ENCODE peak calls at places on chromosomes 12 and 14, in four cellular contexts. W is coronary artery, Z is astrocyte of the spinal cord, K is astrocyte of the cerebellum. J is an unnamed sample.

GRCh38 chr12:130920711-130921381 is 32.9 kb upstream of the ADGRD1 start:
- DNase-seq in W (peak), Z (no peak), K (no peak), J (no peak)

GRCh38 chr12:55718650-55719275 is 1.4 kb upstream of the RDH5 start:
- DNase-seq in W (no peak), Z (no peak), K (no peak), J (no peak)

GRCh38 chr12:51174501-51174900 is 1.6 kb upstream of the TFCP2 start:
- DNase-seq in W (no peak), Z (no peak), K (no peak), J (no peak)

GRCh38 chr14:65910108-65910507 is 497.6 kb downstream of the FUT8 start:
- DNase-seq in W (no peak), Z (peak), K (peak), J (no peak)

GRCh38 chr12:78863482-78864427 is 819 bp upstream of the SYT1 start:
- DNase-seq in W (no peak), Z (peak), K (peak), J (no peak)

GRCh38 chr12:2035421-2036080 is 17.2 kb upstream of the CACNA1C start:
- DNase-seq in W (no peak), Z (no peak), K (no peak), J (no peak)

GRCh38 chr12:110813298-110813697 is 33.5 kb upstream of the CCDC63 start:
- DNase-seq in W (no peak), Z (no peak), K (no peak), J (no peak)

GRCh38 chr14:76311410-76311758 is 64.6 kb upstream of the ESRRB start:
- DNase-seq in W (peak), Z (no peak), K (no peak), J (no peak)

GRCh38 chr12:118355838-118356237 is 16.9 kb downstream of the TAOK3 start:
- DNase-seq in W (no peak), Z (no peak), K (no peak), J (no peak)

GRCh38 chr14:72808564-72808963 is 85.3 kb downstream of the DPF3 start:
- DNase-seq in W (no peak), Z (peak), K (peak), J (no peak)

GRCh38 chr14:81127785-81128184 is 93.0 kb downstream of the GTF2A1 start:
- DNase-seq in W (no peak), Z (peak), K (no peak), J (no peak)

GRCh38 chr14:60721331-60722162 is 2.6 kb downstream of the SIX4 start:
- DNase-seq in W (peak), Z (peak), K (no peak), J (peak)

GRCh38 chr12:58176296-58176869 is 235.0 kb downstream of the ATP23 start:
- DNase-seq in W (no peak), Z (peak), K (no peak), J (no peak)

GRCh38 chr12:127943481-127944210 is 323.3 kb upstream of the TMEM132C start:
- DNase-seq in W (no peak), Z (no peak), K (no peak), J (no peak)

DNA sequence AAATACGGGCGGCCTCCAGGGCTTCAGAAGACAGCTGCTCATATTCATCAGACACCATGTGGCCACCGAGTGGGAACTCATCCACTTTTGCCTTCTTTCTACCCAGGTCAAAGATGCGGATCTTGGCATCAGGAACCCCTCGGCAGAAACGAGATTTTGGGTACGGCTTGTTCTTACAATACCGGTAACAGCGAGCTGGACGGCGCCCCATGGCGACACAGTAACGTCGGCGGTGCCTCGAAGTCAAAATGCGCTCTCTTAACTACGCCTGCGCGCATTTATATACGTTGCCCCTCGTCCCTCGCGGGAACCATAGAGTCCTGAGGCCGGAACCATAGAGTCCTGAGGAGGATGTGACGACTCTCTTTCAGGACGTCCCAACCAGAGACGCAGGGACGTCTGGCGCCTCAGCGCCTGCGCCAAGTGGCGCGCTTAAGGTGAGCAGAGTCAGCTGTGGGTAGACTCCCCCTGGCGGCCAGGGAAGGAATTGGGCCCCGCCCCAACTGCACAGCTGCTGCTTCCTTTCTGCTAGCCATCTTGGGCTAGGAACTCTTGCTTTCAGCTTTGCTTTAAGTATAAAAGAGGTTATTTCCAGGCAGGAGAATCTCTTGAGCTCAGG is at the start of gene RPL10L:
- DNase-seq in W (no peak), Z (no peak), K (no peak), J (no peak)
- TF ChIP-seq CTCF in W (no peak), Z (no peak), K (no peak), J (peak)

GRCh38 chr14:99055816-99056215 is 216.2 kb downstream of the BCL11B start:
- DNase-seq in W (peak), Z (no peak), K (no peak), J (no peak)
- TF ChIP-seq CTCF in W (no peak), Z (no peak), K (no peak), J (no peak)

DNA sequence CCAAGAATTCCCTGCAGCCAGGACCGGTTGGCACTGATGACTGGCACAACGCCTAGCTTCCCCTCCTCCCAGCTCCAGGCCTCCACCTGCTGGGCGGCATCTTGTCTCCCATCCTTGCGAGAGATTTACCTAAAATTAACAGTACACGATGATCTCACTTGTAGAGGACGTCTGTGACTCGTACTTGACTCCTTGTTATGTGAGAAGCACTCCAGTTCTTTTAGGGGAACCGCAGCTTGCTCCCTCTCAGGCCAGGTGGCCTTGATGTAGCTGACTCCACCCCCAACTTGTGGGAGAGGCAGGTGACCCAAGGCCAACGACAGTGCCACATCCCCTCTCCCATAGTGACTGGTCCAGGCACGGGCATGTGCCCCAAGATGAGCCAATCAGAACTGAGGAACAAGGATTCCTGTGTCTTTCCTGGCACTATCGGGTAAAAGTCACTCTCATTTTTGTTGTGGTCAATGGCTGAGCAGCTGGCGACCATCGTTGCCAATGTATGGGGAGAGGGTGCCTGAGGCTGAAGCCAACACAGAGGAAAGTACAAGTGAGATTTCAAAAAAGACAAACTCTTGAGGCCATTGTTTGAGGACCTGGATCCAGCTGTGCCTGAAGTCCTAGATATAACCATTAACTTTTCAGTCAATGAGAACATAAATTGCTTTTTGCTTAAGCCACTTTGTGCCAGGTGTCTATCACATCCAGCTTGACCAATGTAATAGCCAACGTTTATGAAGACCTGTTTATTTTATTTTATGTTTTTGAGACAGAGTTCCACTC is 208.7 kb downstream of the RBM19 start:
- DNase-seq in W (no peak), Z (no peak), K (no peak), J (no peak)
- TF ChIP-seq CTCF in W (no peak), Z (no peak), K (no peak), J (no peak)

DNA sequence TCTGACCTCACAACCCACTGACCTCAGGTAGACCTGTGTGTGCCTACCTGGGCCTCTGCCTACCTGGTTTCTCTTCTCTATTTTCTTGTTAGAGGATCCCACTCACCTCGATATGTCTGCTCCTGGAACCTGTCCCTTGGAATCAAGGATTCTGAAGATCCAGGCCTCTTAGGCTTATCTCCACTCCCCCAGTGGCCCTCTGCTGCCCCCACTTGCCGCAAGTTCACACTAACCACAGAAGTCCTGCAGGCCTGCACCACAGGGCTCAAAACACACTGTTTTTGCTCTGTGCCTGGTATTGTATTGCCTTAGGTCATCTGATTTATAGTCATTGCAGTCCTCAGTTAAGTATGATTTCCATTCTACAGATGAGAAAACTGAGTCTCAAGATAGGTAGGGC is 15.3 kb upstream of the NRXN3 start:
- DNase-seq in W (no peak), Z (no peak), K (no peak), J (no peak)
- TF ChIP-seq CTCF in W (no peak), Z (no peak), K (no peak), J (no peak)

GRCh38 chr14:22836301-22837058 is at the start of gene MMP14:
- DNase-seq in W (peak), Z (peak), K (peak), J (peak)
- TF ChIP-seq CTCF in W (peak), Z (peak), K (peak), J (peak)

DNA sequence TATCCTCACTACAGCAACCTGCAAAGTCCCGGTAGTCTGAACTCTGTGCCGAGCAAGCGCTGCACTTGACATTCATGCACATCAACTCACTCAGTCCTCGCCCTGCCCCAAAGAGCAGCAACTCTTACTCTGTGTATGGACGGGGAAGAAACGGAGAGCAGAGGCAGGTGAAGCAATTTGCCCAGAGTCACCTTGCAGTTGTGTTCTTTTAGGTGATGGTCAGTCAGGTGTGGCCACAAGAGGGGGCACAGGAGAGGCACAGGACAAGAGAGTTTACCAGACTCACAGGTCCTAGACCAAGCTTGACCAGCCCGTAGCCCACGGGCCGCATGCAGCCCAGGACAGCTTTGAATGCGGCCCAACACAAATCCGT is 39.1 kb downstream of the TSPAN11 start:
- DNase-seq in W (no peak), Z (no peak), K (no peak), J (no peak)
- TF ChIP-seq CTCF in W (no peak), Z (peak), K (peak), J (peak)